ENCODE peak calls at places on chromosomes 1 and 21, in eight cellular contexts. U, X, K, R, L, M, N and W are unnamed samples.

GRCh38 chr1:110774398-110774797 is 98.5 kb upstream of the CD53 start:
- DNase-seq in M (no peak), U (no peak), K (no peak), X (no peak), N (no peak), L (no peak), R (no peak), W (no peak)

GRCh38 chr1:54335396-54336056 is 70.7 kb downstream of the SSBP3 start:
- DNase-seq in L (no peak), K (peak), N (peak), R (peak), U (no peak), M (no peak), X (peak), W (peak)

GRCh38 chr1:89953072-89953626 is 41.8 kb upstream of the ZNF326 start:
- DNase-seq in K (peak), L (peak), N (peak), X (peak), U (no peak), R (no peak), M (peak), W (peak)

GRCh38 chr1:18529714-18530113 is 49.0 kb downstream of the KLHDC7A start:
- DNase-seq in U (no peak), R (no peak), K (no peak), N (no peak), M (no peak), X (no peak), L (no peak), W (peak)

GRCh38 chr1:208868554-208868953 is 624.4 kb upstream of the PLXNA2 start:
- DNase-seq in K (no peak), U (no peak), M (no peak), L (no peak), R (no peak), X (peak), N (peak), W (peak)

GRCh38 chr1:208233978-208234377 is 10.2 kb downstream of the PLXNA2 start:
- DNase-seq in M (no peak), U (no peak), N (no peak), K (no peak), R (no peak), L (no peak), X (no peak), W (no peak)

GRCh38 chr1:77253211-77253610 is 28.6 kb upstream of the AK5 start:
- DNase-seq in X (no peak), M (no peak), U (no peak), L (no peak), K (no peak), R (no peak), N (no peak), W (no peak)

GRCh38 chr1:157852476-157852875 is 10.9 kb upstream of the CD5L start:
- DNase-seq in R (no peak), X (peak), U (no peak), L (no peak), K (peak), M (no peak), N (no peak), W (no peak)

GRCh38 chr1:50368179-50369007 is 54.9 kb downstream of the DMRTA2 start:
- DNase-seq in N (peak), X (no peak), L (peak), K (no peak), R (no peak), M (peak), U (peak), W (peak)

GRCh38 chr1:82059931-82060330 is 259.2 kb downstream of the ADGRL2 start:
- DNase-seq in X (no peak), N (no peak), M (no peak), L (no peak), K (no peak), U (no peak), R (no peak), W (no peak)

GRCh38 chr1:160711528-160712311 is at the start of gene CD48:
- DNase-seq in N (no peak), L (no peak), R (no peak), K (no peak), U (no peak), M (no peak), X (no peak), W (no peak)

GRCh38 chr21:44300262-44300959 is 558 bp downstream of the PFKL start:
- DNase-seq in K (no peak), L (peak), X (peak), N (peak), M (no peak), R (peak), U (peak), W (peak)

GRCh38 chr1:177360791-177361190 is 190.0 kb downstream of the BRINP2 start:
- DNase-seq in R (no peak), L (no peak), N (no peak), U (no peak), M (no peak), K (no peak), X (no peak), W (no peak)

GRCh38 chr1:53083636-53084588 is 21.9 kb downstream of the PODN start:
- DNase-seq in X (no peak), L (no peak), R (no peak), M (no peak), N (no peak), U (no peak), K (no peak), W (no peak)

GRCh38 chr21:36854391-36854790 is 112.1 kb downstream of the HLCS start:
- DNase-seq in U (no peak), K (no peak), R (no peak), M (no peak), L (peak), X (no peak), N (peak), W (peak)

GRCh38 chr21:39071623-39072214 is 111.5 kb downstream of the PSMG1 start:
- DNase-seq in K (no peak), M (no peak), U (no peak), L (no peak), N (peak), X (peak), R (no peak), W (peak)

GRCh38 chr1:167935252-167936067 is 1.0 kb upstream of the DCAF6 start:
- DNase-seq in K (no peak), M (no peak), N (peak), L (no peak), U (peak), X (peak), R (no peak), W (peak)

GRCh38 chr1:66575739-66576138 is 41.8 kb downstream of the SGIP1 start:
- DNase-seq in M (no peak), N (peak), U (no peak), L (peak), K (no peak), R (no peak), X (peak), W (peak)

GRCh38 chr1:225876900-225877510 is 5.2 kb downstream of the TMEM63A start:
- DNase-seq in R (no peak), M (no peak), L (no peak), U (no peak), N (no peak), K (no peak), X (no peak), W (no peak)

GRCh38 chr1:63759778-63760177 is 14.0 kb upstream of the ROR1 start:
- DNase-seq in N (no peak), R (no peak), L (no peak), U (no peak), M (no peak), K (no peak), X (no peak), W (no peak)

GRCh38 chr1:231272173-231272572 is 31.2 kb downstream of the GNPAT start:
- DNase-seq in M (no peak), X (no peak), R (no peak), U (no peak), K (no peak), N (peak), L (no peak), W (no peak)

GRCh38 chr1:162726539-162726938 is 64.0 kb upstream of the HSD17B7 start:
- DNase-seq in X (no peak), K (no peak), L (peak), R (no peak), N (no peak), U (no peak), M (no peak), W (no peak)